ENCODE peak calls at places on chromosomes 1 and 21, in eight cellular contexts. Z, W, B, Y, A, G, X and V are unnamed samples.

GRCh38 chr1:63640633-63641567 is 47.7 kb downstream of the PGM1 start:
- DNase-seq in Z (no peak), A (no peak), G (no peak), B (no peak), W (no peak), X (no peak), Y (no peak), V (no peak)

GRCh38 chr1:24892188-24893153 is 37.6 kb downstream of the RUNX3 start:
- DNase-seq in G (no peak), W (no peak), B (no peak), X (peak; percentile 30), A (no peak), Z (peak; percentile 17), Y (peak; percentile 19), V (no peak)

GRCh38 chr1:246267896-246268295 is 239.2 kb downstream of the SMYD3 start:
- DNase-seq in A (no peak), X (no peak), Y (no peak), G (no peak), B (no peak), W (no peak), Z (no peak), V (no peak)

GRCh38 chr1:192530254-192530653 is 45.3 kb upstream of the RGS1 start:
- DNase-seq in A (no peak), G (no peak), Y (no peak), Z (no peak), W (no peak), X (no peak), B (no peak), V (no peak)

GRCh38 chr1:9413143-9413876 is 120.6 kb downstream of the SPSB1 start:
- DNase-seq in W (peak; percentile 59), B (no peak), Y (peak; percentile 86), G (peak; percentile 58), Z (peak; percentile 69), A (peak; percentile 90), X (peak; percentile 76), V (peak; percentile 86)

GRCh38 chr21:32524010-32524719 is 61.2 kb downstream of the TCP10L start:
- DNase-seq in Y (no peak), G (no peak), B (peak; percentile 38), A (no peak), Z (no peak), X (no peak), W (no peak), V (no peak)

GRCh38 chr1:205343431-205344009 is 13.2 kb downstream of the KLHDC8A start:
- DNase-seq in A (peak; percentile 44), X (no peak), Y (peak; percentile 79), B (peak; percentile 54), G (no peak), W (no peak), Z (no peak), V (peak; percentile 43)

GRCh38 chr1:16048573-16049189 is 5.1 kb downstream of the CLCNKB start:
- DNase-seq in B (peak; percentile 70), W (no peak), X (no peak), G (no peak), Z (no peak), Y (no peak), A (peak; percentile 78), V (peak; percentile 91)

GRCh38 chr1:168297019-168297418 is 16.3 kb downstream of the TBX19 start:
- DNase-seq in W (no peak), Y (no peak), A (no peak), G (no peak), B (no peak), Z (no peak), X (no peak), V (no peak)

GRCh38 chr1:223620297-223620900 is 45.1 kb downstream of the CAPN8 start:
- DNase-seq in B (no peak), Z (no peak), X (no peak), A (no peak), W (no peak), G (no peak), Y (no peak), V (no peak)

GRCh38 chr1:38559180-38559874 is 300.2 kb downstream of the RRAGC start:
- DNase-seq in Z (peak; percentile 88), X (no peak), Y (peak; percentile 94), B (no peak), G (no peak), A (peak; percentile 16), W (no peak), V (peak; percentile 85)

GRCh38 chr1:7539772-7540175 is 231.3 kb upstream of the VAMP3 start:
- DNase-seq in Y (peak; percentile 19), W (no peak), G (no peak), Z (no peak), A (no peak), X (no peak), B (peak; percentile 66), V (peak; percentile 59)

GRCh38 chr1:116067564-116067887 is 43.7 kb upstream of the MAB21L3 start:
- DNase-seq in W (peak; percentile 14), Y (no peak), Z (no peak), X (peak; percentile 74), A (no peak), G (no peak), B (no peak), V (no peak)

GRCh38 chr1:117754061-117754969 is 148.5 kb downstream of the TENT5C start:
- DNase-seq in X (no peak), W (no peak), A (peak; percentile 52), Z (no peak), Y (no peak), G (no peak), B (peak; percentile 55), V (peak; percentile 77)

GRCh38 chr1:65068202-65069011 is 79.6 kb upstream of the AK4 start:
- DNase-seq in G (no peak), X (no peak), W (no peak), B (no peak), Y (no peak), Z (no peak), A (peak; percentile 18), V (peak; percentile 18)

GRCh38 chr21:31471865-31472264 is 127.8 kb upstream of the TIAM1 start:
- DNase-seq in Z (no peak), X (no peak), W (no peak), B (no peak), Y (no peak), G (no peak), A (no peak), V (no peak)

DNA sequence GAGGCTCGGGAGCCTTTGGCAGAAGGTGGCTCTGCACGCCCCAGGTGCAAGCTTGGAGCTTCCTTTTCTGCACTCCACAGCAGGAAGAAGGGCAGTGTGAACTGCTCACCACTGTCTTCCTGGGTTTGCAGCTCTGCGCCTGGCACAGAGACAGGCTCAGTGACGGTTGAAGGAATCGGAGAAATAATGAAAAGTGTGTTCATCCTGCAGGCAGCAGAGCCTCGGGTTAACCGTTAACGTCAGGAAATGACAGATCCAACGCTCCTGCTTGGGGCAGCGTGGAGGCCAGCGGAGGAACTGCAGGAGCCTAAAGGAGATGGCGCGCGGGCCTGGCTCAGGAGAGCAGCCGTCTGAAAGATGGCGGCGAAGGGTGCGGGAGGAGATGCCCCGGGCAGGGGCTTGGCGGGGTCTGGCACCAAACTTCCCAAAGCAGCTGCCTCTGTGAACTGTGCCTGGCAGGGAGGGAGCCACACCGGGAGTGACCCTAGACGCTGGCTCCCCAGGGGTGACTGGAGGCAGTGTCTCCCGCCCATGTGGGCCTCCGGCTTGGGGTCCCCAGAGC is 10.9 kb upstream of the SAMD11 start:
- DNase-seq in X (peak; percentile 57), B (peak; percentile 43), W (no peak), G (peak; percentile 4), Z (peak; percentile 44), A (no peak), Y (peak; percentile 67), V (peak; percentile 0)
- TF ChIP-seq CTCF in X (peak; percentile 42), B (no peak), W (no peak), G (no peak), Z (peak; percentile 12), A (no peak), Y (no peak), V (no peak)

DNA sequence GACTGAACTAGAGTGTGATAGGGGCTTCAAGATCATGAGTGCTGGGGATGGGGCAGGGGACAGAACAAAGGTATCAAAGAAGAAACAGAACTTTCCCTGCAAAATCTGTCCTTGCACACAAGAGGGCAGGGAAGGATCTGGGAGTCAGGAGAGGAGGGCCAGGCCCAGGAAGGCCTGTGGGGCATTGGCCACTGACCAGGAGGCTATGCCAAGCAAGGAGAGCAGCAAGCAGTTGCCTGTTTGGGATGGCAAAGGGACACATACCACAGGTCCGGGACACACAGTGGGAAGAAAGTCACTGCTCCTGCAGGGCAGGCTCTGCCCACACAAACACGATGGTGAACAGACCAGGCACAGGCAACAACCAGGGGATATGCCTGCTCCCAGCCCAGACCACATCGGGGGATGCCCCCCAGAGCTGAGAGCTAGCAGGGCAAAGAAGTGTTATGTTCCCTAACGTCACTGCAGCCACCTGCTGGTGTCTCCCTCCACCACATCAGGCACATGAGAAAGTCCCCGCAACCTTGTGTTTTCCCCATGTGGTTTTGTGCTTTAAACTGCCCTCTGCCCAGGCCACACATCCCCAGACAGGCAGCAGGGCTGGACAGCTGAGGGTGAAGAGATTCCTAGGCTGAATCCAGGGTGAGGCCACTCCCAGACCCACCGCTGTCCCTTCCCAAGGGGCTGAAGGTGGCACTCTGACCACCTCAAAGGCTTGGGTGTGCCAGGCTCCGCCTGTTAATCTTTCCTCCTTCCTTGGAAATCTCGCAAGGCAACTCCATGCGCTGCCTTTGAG is 53.6 kb downstream of the KIF21B start:
- DNase-seq in Y (no peak), X (no peak), G (no peak), A (no peak), B (no peak), W (no peak), Z (no peak), V (no peak)
- TF ChIP-seq CTCF in Y (no peak), X (no peak), G (no peak), A (no peak), B (no peak), W (no peak), Z (no peak), V (no peak)

DNA sequence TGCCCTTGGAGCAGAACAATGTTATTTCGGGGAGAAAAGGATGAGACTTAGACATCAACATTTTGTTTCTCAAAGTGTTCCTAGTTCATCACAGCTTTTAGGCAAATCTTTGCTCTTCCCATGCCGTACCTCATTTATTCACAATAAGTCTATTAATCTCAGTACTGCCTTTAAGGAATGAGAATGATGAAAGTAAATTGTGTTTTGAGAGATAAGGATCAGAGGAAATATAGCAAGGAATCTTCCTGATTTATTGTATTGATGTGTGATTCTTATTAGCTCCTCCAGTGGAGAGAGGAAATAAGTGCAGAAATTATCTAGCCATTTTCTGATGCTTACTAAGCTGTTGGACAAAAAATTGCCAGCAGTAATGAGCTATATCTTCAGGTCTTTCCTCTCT is 2.0 kb downstream of the POLR3C start:
- DNase-seq in B (no peak), A (no peak), G (no peak), X (no peak), Y (no peak), Z (no peak), W (no peak), V (no peak)
- TF ChIP-seq CTCF in B (no peak), A (no peak), G (no peak), X (no peak), Y (no peak), Z (no peak), W (no peak), V (no peak)

DNA sequence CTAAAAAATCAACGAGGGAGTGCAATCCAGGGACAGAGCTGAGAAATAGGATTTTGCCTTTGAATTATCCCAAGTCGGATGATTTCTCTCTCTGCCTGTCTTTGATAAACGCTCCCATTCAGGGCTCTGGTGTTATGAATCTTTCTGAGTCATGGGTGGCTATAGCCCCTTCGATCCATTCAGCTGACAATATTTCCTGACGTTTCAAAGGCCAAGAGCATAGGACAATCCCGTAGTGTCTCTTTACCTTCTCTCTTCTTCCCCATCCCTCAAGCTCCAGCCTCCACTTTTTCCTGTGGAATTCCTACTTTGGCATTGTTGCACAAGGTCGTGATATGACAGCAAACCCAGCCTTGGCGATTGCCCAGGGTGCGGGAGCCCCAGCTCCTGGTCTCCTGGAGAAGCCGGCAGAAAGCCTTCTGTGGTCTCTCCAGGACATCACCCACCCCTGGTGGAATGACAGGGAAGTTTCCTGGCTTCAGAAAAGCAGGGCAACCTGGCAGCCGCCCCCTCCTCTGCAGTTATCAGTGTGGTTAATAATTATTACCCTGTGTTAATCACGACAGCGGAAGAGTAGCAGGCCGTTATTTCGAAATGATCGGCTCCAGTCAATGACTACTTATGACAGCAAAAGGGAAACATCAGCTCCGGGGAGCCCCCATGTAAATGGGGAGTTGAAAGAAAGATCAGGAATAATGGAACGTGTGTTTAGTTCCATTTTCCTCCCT is 8.1 kb upstream of the PLXNA2 start:
- DNase-seq in W (no peak), B (no peak), A (peak; percentile 66), X (no peak), Z (no peak), G (no peak), Y (no peak), V (peak; percentile 20)
- TF ChIP-seq CTCF in W (peak; percentile 10), B (peak; percentile 34), A (peak; percentile 19), X (peak; percentile 40), Z (no peak), G (no peak), Y (no peak), V (peak; percentile 35)